ENCODE peak calls at places on chromosome 5, in nine cellular contexts. U is HL-60, I is stomach, Z is transverse colon, G is vagina, P is sigmoid colon, F is spleen, H is HepG2, N is HCT116. T is an unnamed sample.

GRCh38 chr5:99544326-99544725 is 615.5 kb upstream of the CHD1 start:
- DNase-seq in G (no peak), I (no peak), F (no peak), H (no peak), U (no peak), Z (no peak), N (no peak), P (no peak), T (no peak)

GRCh38 chr5:43638556-43638955 is 35.6 kb downstream of the NNT start:
- DNase-seq in F (no peak), N (no peak), Z (no peak), G (no peak), U (no peak), P (no peak), I (no peak), H (no peak), T (no peak)

GRCh38 chr5:92380069-92380770 is 997.1 kb upstream of the ARRDC3 start:
- DNase-seq in N (no peak), P (no peak), G (no peak), F (no peak), H (no peak), I (no peak), Z (no peak), U (no peak), T (no peak)

GRCh38 chr5:41412496-41412895 is 97.9 kb downstream of the PLCXD3 start:
- DNase-seq in F (no peak), Z (no peak), H (no peak), I (no peak), N (no peak), U (no peak), G (no peak), P (no peak), T (no peak)

GRCh38 chr5:134549714-134550113 is 24.2 kb downstream of the JADE2 start:
- DNase-seq in I (no peak), Z (no peak), P (no peak), H (no peak), U (no peak), N (no peak), G (no peak), F (no peak), T (no peak)

GRCh38 chr5:72453260-72453775 is 53.9 kb downstream of the ZNF366 start:
- DNase-seq in H (no peak), I (no peak), P (no peak), U (no peak), F (no peak), N (no peak), G (no peak), Z (no peak), T (no peak)

GRCh38 chr5:170963521-170963920 is 101.7 kb downstream of the RANBP17 start:
- DNase-seq in I (no peak), P (no peak), G (no peak), Z (no peak), N (no peak), U (no peak), F (no peak), H (no peak), T (no peak)

GRCh38 chr5:38816083-38817030 is 29.5 kb upstream of the OSMR start:
- DNase-seq in Z (no peak), F (no peak), H (no peak), I (no peak), U (no peak), N (no peak), P (no peak), G (no peak), T (no peak)

GRCh38 chr5:172594867-172595466 is 46.1 kb upstream of the NEURL1B start:
- DNase-seq in P (no peak), F (no peak), U (no peak), I (no peak), N (no peak), H (no peak), G (no peak), Z (no peak), T (no peak)

GRCh38 chr5:156815988-156816599 is 34.0 kb upstream of the PPP1R2B start:
- DNase-seq in N (no peak), H (peak), G (no peak), U (peak), I (no peak), P (no peak), F (no peak), Z (peak), T (no peak)

DNA sequence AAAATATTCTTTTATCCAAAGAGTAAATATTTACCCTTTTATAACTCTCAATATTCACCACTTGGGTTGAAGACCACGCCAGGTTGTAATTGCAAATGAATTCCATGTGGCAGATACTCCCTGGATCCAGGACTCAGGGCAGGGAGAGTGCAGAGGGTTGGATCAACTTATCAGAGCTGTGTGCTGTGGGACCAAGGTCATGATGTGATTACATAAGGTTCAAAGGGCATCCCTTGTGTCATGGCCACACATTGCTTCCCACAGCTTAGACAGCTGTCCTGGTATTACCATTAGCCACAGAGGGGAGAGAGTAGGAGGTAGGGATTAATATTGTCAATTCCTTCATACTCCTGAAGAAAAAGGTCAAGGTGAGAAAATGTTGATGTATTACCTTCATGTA is 133.9 kb downstream of the JAKMIP2 start:
- DNase-seq in Z (no peak), G (no peak), H (peak), U (no peak), P (no peak), I (no peak), N (no peak), F (no peak), T (no peak)
- TF ChIP-seq POLR2AphosphoS5 in Z (no peak), G (no peak), H (no peak), U (no peak), P (no peak), I (no peak), N (no peak), F (no peak), T (no peak)

GRCh38 chr5:168612123-168612522 is 33.0 kb upstream of the PANK3 start:
- DNase-seq in P (no peak), G (no peak), U (no peak), F (no peak), H (no peak), Z (no peak), N (no peak), I (no peak), T (no peak)
- H3K27ac ChIP-seq in P (no peak), G (no peak), U (no peak), F (no peak), H (no peak), Z (no peak), N (no peak), I (no peak), T (no peak)

GRCh38 chr5:88666761-88667186 is 216.2 kb downstream of the MEF2C start:
- DNase-seq in G (no peak), N (no peak), Z (no peak), I (no peak), P (no peak), H (no peak), F (no peak), U (no peak), T (no peak)

GRCh38 chr5:88667187-88668141 is 215.5 kb downstream of the MEF2C start:
- DNase-seq in Z (no peak), P (no peak), F (no peak), I (no peak), H (no peak), U (no peak), G (no peak), N (no peak), T (no peak)

GRCh38 chr5:88664630-88665029 is 218.4 kb downstream of the MEF2C start:
- DNase-seq in P (no peak), U (no peak), H (no peak), F (no peak), Z (no peak), G (no peak), I (no peak), N (no peak), T (no peak)

GRCh38 chr5:88663793-88664216 is 219.2 kb downstream of the MEF2C start:
- DNase-seq in G (no peak), U (no peak), I (no peak), H (no peak), Z (no peak), F (no peak), P (no peak), N (no peak), T (no peak)

DNA sequence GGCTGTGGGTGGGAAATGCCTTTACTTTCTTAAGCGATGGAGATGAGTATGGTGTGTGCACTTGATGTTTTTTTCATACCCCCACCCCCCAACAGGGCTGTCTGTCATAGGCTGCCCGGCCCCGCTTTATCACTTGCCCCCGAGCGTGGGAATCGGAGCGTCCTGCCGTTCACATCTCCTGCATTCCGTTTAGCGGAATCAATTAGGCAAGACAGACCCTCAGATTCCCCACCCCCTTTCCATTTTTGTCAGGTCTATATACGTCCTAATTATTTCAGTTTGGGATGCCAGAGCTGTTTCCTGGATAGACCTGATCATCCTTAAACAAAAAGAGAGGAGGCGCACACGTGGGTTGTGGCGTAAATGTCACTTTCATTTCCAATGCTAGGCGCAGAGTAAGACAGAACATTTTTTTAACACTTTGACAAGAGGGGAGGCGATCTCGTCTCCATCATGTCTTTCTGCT is 217.2 kb downstream of the MEF2C start:
- DNase-seq in I (no peak), P (no peak), G (no peak), U (no peak), N (no peak), F (no peak), H (no peak), Z (no peak), T (no peak)
- H3K4me3 ChIP-seq in I (no peak), P (no peak), G (no peak), U (no peak), N (no peak), F (peak), H (no peak), Z (no peak), T (no peak)

DNA sequence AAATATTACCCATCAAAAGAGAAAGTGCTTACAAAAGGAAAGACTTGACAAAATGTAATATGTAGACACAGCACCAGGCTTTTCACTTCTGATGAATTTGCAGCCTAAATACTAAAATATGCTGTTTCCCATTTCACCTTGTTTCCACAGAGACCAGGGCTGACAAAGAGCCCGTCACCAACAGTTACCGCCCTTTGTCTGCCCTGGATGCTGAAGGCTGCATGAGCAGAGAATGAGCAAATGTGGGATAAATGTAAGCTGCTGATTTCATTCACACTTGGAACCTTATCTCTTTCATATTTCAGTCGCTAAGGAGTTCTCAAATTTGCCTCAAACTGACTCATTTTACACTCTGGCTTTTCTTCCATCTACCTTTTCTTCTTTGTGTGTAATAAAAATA is 213.9 kb downstream of the TMEM167A start:
- DNase-seq in H (no peak), I (no peak), N (no peak), G (no peak), Z (no peak), P (no peak), F (no peak), U (no peak), T (no peak)
- TF ChIP-seq POLR2AphosphoS5 in H (no peak), I (no peak), N (no peak), G (no peak), Z (no peak), P (no peak), F (no peak), U (no peak), T (no peak)

GRCh38 chr5:109028608-109029299 is 281.1 kb downstream of the FER start:
- DNase-seq in N (no peak), I (no peak), G (no peak), F (no peak), P (no peak), Z (no peak), H (peak), U (no peak), T (no peak)
- H3K27ac ChIP-seq in N (no peak), I (no peak), G (no peak), F (no peak), P (no peak), Z (no peak), H (no peak), U (no peak), T (no peak)

DNA sequence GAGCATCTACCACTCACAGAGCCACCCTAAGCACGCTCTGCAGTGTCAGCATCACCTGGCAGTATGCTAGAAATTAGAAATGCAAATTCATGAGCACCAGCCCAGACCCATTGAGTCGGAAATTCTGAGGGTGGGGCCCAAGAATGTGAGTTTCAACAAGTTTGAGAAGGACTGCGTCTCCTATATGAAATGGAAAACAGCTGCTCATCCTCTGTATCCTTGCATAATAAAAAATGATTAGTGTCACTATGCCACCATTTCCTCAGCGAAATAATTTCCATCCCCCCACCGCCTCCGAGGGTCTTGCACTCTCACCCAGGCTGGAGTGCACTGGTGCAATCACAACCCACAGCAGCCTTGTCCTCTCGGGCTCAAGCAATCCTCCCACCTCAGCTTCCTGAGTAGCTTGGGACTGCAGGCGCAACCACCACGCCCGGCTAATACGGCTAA is 1.3 kb upstream of the IQGAP2 start:
- DNase-seq in G (no peak), H (no peak), P (no peak), N (no peak), U (peak), Z (peak), I (no peak), F (peak), T (no peak)
- H3K4me3 ChIP-seq in G (peak), H (peak), P (peak), N (peak), U (peak), Z (peak), I (peak), F (peak), T (peak)

GRCh38 chr5:9715891-9716335 is 85.8 kb upstream of the TAS2R1 start:
- DNase-seq in H (no peak), N (no peak), G (no peak), I (no peak), F (no peak), U (no peak), P (no peak), Z (no peak), T (no peak)

GRCh38 chr5:9716838-9717281 is 86.7 kb upstream of the TAS2R1 start:
- DNase-seq in Z (no peak), N (no peak), F (no peak), U (no peak), I (no peak), G (no peak), H (no peak), P (no peak), T (no peak)

GRCh38 chr5:9710069-9710468 is 79.9 kb upstream of the TAS2R1 start:
- DNase-seq in I (no peak), N (no peak), H (no peak), U (no peak), Z (no peak), G (no peak), P (no peak), F (no peak), T (no peak)

GRCh38 chr5:9712506-9713285 is 82.5 kb upstream of the TAS2R1 start:
- DNase-seq in N (no peak), F (no peak), G (no peak), H (no peak), U (no peak), P (no peak), Z (no peak), I (no peak), T (no peak)

DNA sequence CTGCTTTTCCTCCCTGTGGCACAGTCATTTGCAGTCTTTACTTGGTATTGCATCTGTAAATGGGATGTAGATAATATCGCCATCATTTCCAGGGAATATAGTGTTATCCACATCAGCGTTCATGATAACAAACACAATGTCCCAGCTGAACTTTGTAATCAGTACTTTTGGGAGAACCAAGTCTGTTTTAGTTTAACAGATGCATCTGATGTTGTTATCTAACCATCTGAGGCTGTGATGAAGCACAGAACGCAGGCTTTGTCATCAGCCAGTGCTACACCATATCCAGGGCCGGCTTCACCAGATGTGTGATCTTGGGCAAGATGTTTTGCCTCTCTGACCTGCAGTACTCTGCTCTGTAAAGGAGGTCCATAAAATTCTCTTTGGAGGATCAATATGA is 84.0 kb upstream of the TAS2R1 start:
- DNase-seq in P (no peak), H (no peak), I (no peak), N (no peak), Z (no peak), U (no peak), G (no peak), F (no peak), T (no peak)
- TF ChIP-seq POLR2AphosphoS5 in P (no peak), H (no peak), I (no peak), N (no peak), Z (no peak), U (no peak), G (no peak), F (no peak), T (no peak)

GRCh38 chr5:142364251-142365145 is 39.7 kb upstream of the SPRY4 start:
- DNase-seq in U (no peak), G (no peak), Z (peak), F (peak), I (no peak), H (no peak), P (peak), N (no peak), T (peak)
- H3K27ac ChIP-seq in U (no peak), G (peak), Z (peak), F (peak), I (peak), H (peak), P (peak), N (peak), T (peak)